ENCODE peak calls at places on chromosomes 2 and 18, in five cellular contexts. One of them, this sample, is unnamed.

GRCh38 chr2:207390302-207391095 is 139.3 kb upstream of the CREB1 start:
- DNase-seq in foreskin fibroblast: no peak
- DNase-seq in stimulated activated naive CD8-positive, alpha-beta T cell treated with anti-CD3 and anti-CD28 coated beads, Interleukin-15, amount 100 ng/mL, for 72 hours: no peak
- DNase-seq in activated CD8-positive, alpha-beta memory T cell treated with anti-CD3 and anti-CD28 coated beads, Interleukin-2, amount 50 U/mL, for 48 hours: no peak
- DNase-seq in germinal center: no peak
- DNase-seq in this sample: no peak

GRCh38 chr2:127651381-127651809 is 5.4 kb downstream of the GPR17 start:
- DNase-seq in activated CD8-positive, alpha-beta memory T cell treated with anti-CD3 and anti-CD28 coated beads, Interleukin-2, amount 50 U/mL, for 48 hours: no peak
- DNase-seq in germinal center: no peak
- DNase-seq in stimulated activated naive CD8-positive, alpha-beta T cell treated with anti-CD3 and anti-CD28 coated beads, Interleukin-15, amount 100 ng/mL, for 72 hours: no peak
- DNase-seq in foreskin fibroblast: no peak
- DNase-seq in this sample: no peak

GRCh38 chr2:221649045-221649444 is 76.9 kb upstream of the EPHA4 start:
- DNase-seq in stimulated activated naive CD8-positive, alpha-beta T cell treated with anti-CD3 and anti-CD28 coated beads, Interleukin-15, amount 100 ng/mL, for 72 hours: no peak
- DNase-seq in activated CD8-positive, alpha-beta memory T cell treated with anti-CD3 and anti-CD28 coated beads, Interleukin-2, amount 50 U/mL, for 48 hours: no peak
- DNase-seq in germinal center: no peak
- DNase-seq in foreskin fibroblast: peak
- DNase-seq in this sample: no peak

GRCh38 chr2:3927031-3927430 is 223.7 kb downstream of the DCDC2C start:
- DNase-seq in activated CD8-positive, alpha-beta memory T cell treated with anti-CD3 and anti-CD28 coated beads, Interleukin-2, amount 50 U/mL, for 48 hours: no peak
- DNase-seq in foreskin fibroblast: no peak
- DNase-seq in germinal center: no peak
- DNase-seq in stimulated activated naive CD8-positive, alpha-beta T cell treated with anti-CD3 and anti-CD28 coated beads, Interleukin-15, amount 100 ng/mL, for 72 hours: no peak
- DNase-seq in this sample: no peak

GRCh38 chr2:199985625-199986207 is 30.3 kb downstream of the MAIP1 start:
- DNase-seq in germinal center: peak
- DNase-seq in stimulated activated naive CD8-positive, alpha-beta T cell treated with anti-CD3 and anti-CD28 coated beads, Interleukin-15, amount 100 ng/mL, for 72 hours: peak
- DNase-seq in activated CD8-positive, alpha-beta memory T cell treated with anti-CD3 and anti-CD28 coated beads, Interleukin-2, amount 50 U/mL, for 48 hours: peak
- DNase-seq in foreskin fibroblast: peak
- DNase-seq in this sample: peak

GRCh38 chr2:1591461-1591770 is 152.9 kb downstream of the PXDN start:
- DNase-seq in activated CD8-positive, alpha-beta memory T cell treated with anti-CD3 and anti-CD28 coated beads, Interleukin-2, amount 50 U/mL, for 48 hours: no peak
- DNase-seq in germinal center: no peak
- DNase-seq in stimulated activated naive CD8-positive, alpha-beta T cell treated with anti-CD3 and anti-CD28 coated beads, Interleukin-15, amount 100 ng/mL, for 72 hours: no peak
- DNase-seq in foreskin fibroblast: no peak
- DNase-seq in this sample: no peak

GRCh38 chr2:8756230-8756629 is 74.4 kb downstream of the ID2 start:
- DNase-seq in stimulated activated naive CD8-positive, alpha-beta T cell treated with anti-CD3 and anti-CD28 coated beads, Interleukin-15, amount 100 ng/mL, for 72 hours: no peak
- DNase-seq in foreskin fibroblast: no peak
- DNase-seq in activated CD8-positive, alpha-beta memory T cell treated with anti-CD3 and anti-CD28 coated beads, Interleukin-2, amount 50 U/mL, for 48 hours: no peak
- DNase-seq in germinal center: no peak
- DNase-seq in this sample: no peak

GRCh38 chr18:35827275-35827929 is 145.1 kb upstream of the RMP24 start:
- DNase-seq in stimulated activated naive CD8-positive, alpha-beta T cell treated with anti-CD3 and anti-CD28 coated beads, Interleukin-15, amount 100 ng/mL, for 72 hours: no peak
- DNase-seq in activated CD8-positive, alpha-beta memory T cell treated with anti-CD3 and anti-CD28 coated beads, Interleukin-2, amount 50 U/mL, for 48 hours: no peak
- DNase-seq in germinal center: no peak
- DNase-seq in foreskin fibroblast: no peak
- DNase-seq in this sample: no peak

GRCh38 chr18:50849448-50849847 is 29.5 kb upstream of the ME2 start:
- DNase-seq in activated CD8-positive, alpha-beta memory T cell treated with anti-CD3 and anti-CD28 coated beads, Interleukin-2, amount 50 U/mL, for 48 hours: no peak
- DNase-seq in stimulated activated naive CD8-positive, alpha-beta T cell treated with anti-CD3 and anti-CD28 coated beads, Interleukin-15, amount 100 ng/mL, for 72 hours: no peak
- DNase-seq in foreskin fibroblast: peak
- DNase-seq in germinal center: no peak
- DNase-seq in this sample: no peak

GRCh38 chr2:16321872-16322271 is 343.8 kb downstream of the CYRIA start:
- DNase-seq in activated CD8-positive, alpha-beta memory T cell treated with anti-CD3 and anti-CD28 coated beads, Interleukin-2, amount 50 U/mL, for 48 hours: no peak
- DNase-seq in foreskin fibroblast: no peak
- DNase-seq in stimulated activated naive CD8-positive, alpha-beta T cell treated with anti-CD3 and anti-CD28 coated beads, Interleukin-15, amount 100 ng/mL, for 72 hours: no peak
- DNase-seq in germinal center: no peak
- DNase-seq in this sample: no peak

GRCh38 chr18:62938006-62938405 is 222.7 kb downstream of the PHLPP1 start:
- DNase-seq in foreskin fibroblast: peak
- DNase-seq in activated CD8-positive, alpha-beta memory T cell treated with anti-CD3 and anti-CD28 coated beads, Interleukin-2, amount 50 U/mL, for 48 hours: no peak
- DNase-seq in germinal center: no peak
- DNase-seq in stimulated activated naive CD8-positive, alpha-beta T cell treated with anti-CD3 and anti-CD28 coated beads, Interleukin-15, amount 100 ng/mL, for 72 hours: no peak
- DNase-seq in this sample: no peak

GRCh38 chr2:180905002-180905401 is 75.4 kb upstream of the UBE2E3 start:
- DNase-seq in activated CD8-positive, alpha-beta memory T cell treated with anti-CD3 and anti-CD28 coated beads, Interleukin-2, amount 50 U/mL, for 48 hours: no peak
- DNase-seq in germinal center: no peak
- DNase-seq in stimulated activated naive CD8-positive, alpha-beta T cell treated with anti-CD3 and anti-CD28 coated beads, Interleukin-15, amount 100 ng/mL, for 72 hours: no peak
- DNase-seq in foreskin fibroblast: no peak
- DNase-seq in this sample: no peak

GRCh38 chr2:27086722-27087446 is at the start of gene KHK:
- DNase-seq in foreskin fibroblast: peak
- DNase-seq in germinal center: no peak
- DNase-seq in stimulated activated naive CD8-positive, alpha-beta T cell treated with anti-CD3 and anti-CD28 coated beads, Interleukin-15, amount 100 ng/mL, for 72 hours: no peak
- DNase-seq in activated CD8-positive, alpha-beta memory T cell treated with anti-CD3 and anti-CD28 coated beads, Interleukin-2, amount 50 U/mL, for 48 hours: peak
- DNase-seq in this sample: no peak

GRCh38 chr2:85401844-85402243 is 8.3 kb downstream of the CAPG start:
- DNase-seq in activated CD8-positive, alpha-beta memory T cell treated with anti-CD3 and anti-CD28 coated beads, Interleukin-2, amount 50 U/mL, for 48 hours: no peak
- DNase-seq in stimulated activated naive CD8-positive, alpha-beta T cell treated with anti-CD3 and anti-CD28 coated beads, Interleukin-15, amount 100 ng/mL, for 72 hours: no peak
- DNase-seq in foreskin fibroblast: no peak
- DNase-seq in germinal center: no peak
- DNase-seq in this sample: no peak

GRCh38 chr2:238166391-238167343 is 7.9 kb downstream of the ERFE start:
- DNase-seq in activated CD8-positive, alpha-beta memory T cell treated with anti-CD3 and anti-CD28 coated beads, Interleukin-2, amount 50 U/mL, for 48 hours: no peak
- DNase-seq in foreskin fibroblast: no peak
- DNase-seq in stimulated activated naive CD8-positive, alpha-beta T cell treated with anti-CD3 and anti-CD28 coated beads, Interleukin-15, amount 100 ng/mL, for 72 hours: no peak
- DNase-seq in germinal center: no peak
- DNase-seq in this sample: no peak

GRCh38 chr2:43478423-43479086 is 117.3 kb downstream of the THADA start:
- DNase-seq in germinal center: no peak
- DNase-seq in foreskin fibroblast: no peak
- DNase-seq in stimulated activated naive CD8-positive, alpha-beta T cell treated with anti-CD3 and anti-CD28 coated beads, Interleukin-15, amount 100 ng/mL, for 72 hours: no peak
- DNase-seq in activated CD8-positive, alpha-beta memory T cell treated with anti-CD3 and anti-CD28 coated beads, Interleukin-2, amount 50 U/mL, for 48 hours: no peak
- DNase-seq in this sample: no peak

GRCh38 chr18:36544036-36544725 is 246.7 kb downstream of the FHOD3 start:
- DNase-seq in foreskin fibroblast: no peak
- DNase-seq in activated CD8-positive, alpha-beta memory T cell treated with anti-CD3 and anti-CD28 coated beads, Interleukin-2, amount 50 U/mL, for 48 hours: no peak
- DNase-seq in germinal center: no peak
- DNase-seq in stimulated activated naive CD8-positive, alpha-beta T cell treated with anti-CD3 and anti-CD28 coated beads, Interleukin-15, amount 100 ng/mL, for 72 hours: no peak
- DNase-seq in this sample: no peak

GRCh38 chr2:231250698-231251097 is 52.3 kb downstream of the ARMC9 start:
- DNase-seq in stimulated activated naive CD8-positive, alpha-beta T cell treated with anti-CD3 and anti-CD28 coated beads, Interleukin-15, amount 100 ng/mL, for 72 hours: no peak
- DNase-seq in activated CD8-positive, alpha-beta memory T cell treated with anti-CD3 and anti-CD28 coated beads, Interleukin-2, amount 50 U/mL, for 48 hours: no peak
- DNase-seq in germinal center: no peak
- DNase-seq in foreskin fibroblast: no peak
- DNase-seq in this sample: no peak

GRCh38 chr18:45167109-45167551 is 448.1 kb upstream of the SLC14A2 start:
- DNase-seq in foreskin fibroblast: peak
- DNase-seq in stimulated activated naive CD8-positive, alpha-beta T cell treated with anti-CD3 and anti-CD28 coated beads, Interleukin-15, amount 100 ng/mL, for 72 hours: no peak
- DNase-seq in germinal center: no peak
- DNase-seq in activated CD8-positive, alpha-beta memory T cell treated with anti-CD3 and anti-CD28 coated beads, Interleukin-2, amount 50 U/mL, for 48 hours: no peak
- DNase-seq in this sample: no peak

GRCh38 chr2:132757676-132758075 is 87.7 kb upstream of the LYPD1 start:
- DNase-seq in foreskin fibroblast: no peak
- DNase-seq in stimulated activated naive CD8-positive, alpha-beta T cell treated with anti-CD3 and anti-CD28 coated beads, Interleukin-15, amount 100 ng/mL, for 72 hours: no peak
- DNase-seq in germinal center: no peak
- DNase-seq in activated CD8-positive, alpha-beta memory T cell treated with anti-CD3 and anti-CD28 coated beads, Interleukin-2, amount 50 U/mL, for 48 hours: no peak
- DNase-seq in this sample: no peak

GRCh38 chr2:69499242-69499641 is 62.0 kb upstream of the NFU1 start:
- DNase-seq in activated CD8-positive, alpha-beta memory T cell treated with anti-CD3 and anti-CD28 coated beads, Interleukin-2, amount 50 U/mL, for 48 hours: no peak
- DNase-seq in germinal center: peak
- DNase-seq in stimulated activated naive CD8-positive, alpha-beta T cell treated with anti-CD3 and anti-CD28 coated beads, Interleukin-15, amount 100 ng/mL, for 72 hours: no peak
- DNase-seq in foreskin fibroblast: no peak
- DNase-seq in this sample: no peak

GRCh38 chr18:68431111-68431921 is 283.6 kb downstream of the TMX3 start:
- DNase-seq in foreskin fibroblast: no peak
- DNase-seq in activated CD8-positive, alpha-beta memory T cell treated with anti-CD3 and anti-CD28 coated beads, Interleukin-2, amount 50 U/mL, for 48 hours: no peak
- DNase-seq in stimulated activated naive CD8-positive, alpha-beta T cell treated with anti-CD3 and anti-CD28 coated beads, Interleukin-15, amount 100 ng/mL, for 72 hours: no peak
- DNase-seq in germinal center: no peak
- DNase-seq in this sample: no peak

GRCh38 chr2:150062416-150062815 is 425.1 kb downstream of the RND3 start:
- DNase-seq in foreskin fibroblast: no peak
- DNase-seq in stimulated activated naive CD8-positive, alpha-beta T cell treated with anti-CD3 and anti-CD28 coated beads, Interleukin-15, amount 100 ng/mL, for 72 hours: no peak
- DNase-seq in germinal center: no peak
- DNase-seq in activated CD8-positive, alpha-beta memory T cell treated with anti-CD3 and anti-CD28 coated beads, Interleukin-2, amount 50 U/mL, for 48 hours: no peak
- DNase-seq in this sample: no peak

GRCh38 chr2:149098722-149099121 is 60.2 kb downstream of the LYPD6B start:
- DNase-seq in stimulated activated naive CD8-positive, alpha-beta T cell treated with anti-CD3 and anti-CD28 coated beads, Interleukin-15, amount 100 ng/mL, for 72 hours: no peak
- DNase-seq in foreskin fibroblast: peak
- DNase-seq in germinal center: no peak
- DNase-seq in activated CD8-positive, alpha-beta memory T cell treated with anti-CD3 and anti-CD28 coated beads, Interleukin-2, amount 50 U/mL, for 48 hours: no peak
- DNase-seq in this sample: no peak

GRCh38 chr18:2874765-2875164 is 28.0 kb downstream of the EMILIN2 start:
- DNase-seq in foreskin fibroblast: peak
- DNase-seq in germinal center: no peak
- DNase-seq in activated CD8-positive, alpha-beta memory T cell treated with anti-CD3 and anti-CD28 coated beads, Interleukin-2, amount 50 U/mL, for 48 hours: peak
- DNase-seq in stimulated activated naive CD8-positive, alpha-beta T cell treated with anti-CD3 and anti-CD28 coated beads, Interleukin-15, amount 100 ng/mL, for 72 hours: no peak
- DNase-seq in this sample: no peak

GRCh38 chr2:24853996-24854395 is 60.8 kb downstream of the CENPO start:
- DNase-seq in foreskin fibroblast: no peak
- DNase-seq in germinal center: no peak
- DNase-seq in stimulated activated naive CD8-positive, alpha-beta T cell treated with anti-CD3 and anti-CD28 coated beads, Interleukin-15, amount 100 ng/mL, for 72 hours: no peak
- DNase-seq in activated CD8-positive, alpha-beta memory T cell treated with anti-CD3 and anti-CD28 coated beads, Interleukin-2, amount 50 U/mL, for 48 hours: no peak
- DNase-seq in this sample: no peak

GRCh38 chr2:188207554-188207953 is 84.1 kb upstream of the GULP1 start:
- DNase-seq in activated CD8-positive, alpha-beta memory T cell treated with anti-CD3 and anti-CD28 coated beads, Interleukin-2, amount 50 U/mL, for 48 hours: no peak
- DNase-seq in foreskin fibroblast: no peak
- DNase-seq in stimulated activated naive CD8-positive, alpha-beta T cell treated with anti-CD3 and anti-CD28 coated beads, Interleukin-15, amount 100 ng/mL, for 72 hours: no peak
- DNase-seq in germinal center: no peak
- DNase-seq in this sample: no peak

GRCh38 chr2:147502895-147503294 is 341.9 kb upstream of the ACVR2A start:
- DNase-seq in foreskin fibroblast: no peak
- DNase-seq in germinal center: no peak
- DNase-seq in activated CD8-positive, alpha-beta memory T cell treated with anti-CD3 and anti-CD28 coated beads, Interleukin-2, amount 50 U/mL, for 48 hours: no peak
- DNase-seq in stimulated activated naive CD8-positive, alpha-beta T cell treated with anti-CD3 and anti-CD28 coated beads, Interleukin-15, amount 100 ng/mL, for 72 hours: no peak
- DNase-seq in this sample: no peak

GRCh38 chr2:46545015-46545839 is 65.9 kb downstream of the TMEM247 start:
- DNase-seq in germinal center: no peak
- DNase-seq in activated CD8-positive, alpha-beta memory T cell treated with anti-CD3 and anti-CD28 coated beads, Interleukin-2, amount 50 U/mL, for 48 hours: no peak
- DNase-seq in foreskin fibroblast: no peak
- DNase-seq in stimulated activated naive CD8-positive, alpha-beta T cell treated with anti-CD3 and anti-CD28 coated beads, Interleukin-15, amount 100 ng/mL, for 72 hours: no peak
- DNase-seq in this sample: no peak

GRCh38 chr2:165905854-165906253 is 47.7 kb downstream of the TTC21B start:
- DNase-seq in stimulated activated naive CD8-positive, alpha-beta T cell treated with anti-CD3 and anti-CD28 coated beads, Interleukin-15, amount 100 ng/mL, for 72 hours: no peak
- DNase-seq in activated CD8-positive, alpha-beta memory T cell treated with anti-CD3 and anti-CD28 coated beads, Interleukin-2, amount 50 U/mL, for 48 hours: no peak
- DNase-seq in germinal center: no peak
- DNase-seq in foreskin fibroblast: peak
- DNase-seq in this sample: peak

GRCh38 chr2:223019390-223019930 is 32.5 kb upstream of the KCNE4 start:
- DNase-seq in germinal center: no peak
- DNase-seq in stimulated activated naive CD8-positive, alpha-beta T cell treated with anti-CD3 and anti-CD28 coated beads, Interleukin-15, amount 100 ng/mL, for 72 hours: no peak
- DNase-seq in activated CD8-positive, alpha-beta memory T cell treated with anti-CD3 and anti-CD28 coated beads, Interleukin-2, amount 50 U/mL, for 48 hours: no peak
- DNase-seq in foreskin fibroblast: no peak
- DNase-seq in this sample: no peak

GRCh38 chr2:2843969-2844548 is 513.0 kb upstream of the MYT1L start:
- DNase-seq in activated CD8-positive, alpha-beta memory T cell treated with anti-CD3 and anti-CD28 coated beads, Interleukin-2, amount 50 U/mL, for 48 hours: no peak
- DNase-seq in stimulated activated naive CD8-positive, alpha-beta T cell treated with anti-CD3 and anti-CD28 coated beads, Interleukin-15, amount 100 ng/mL, for 72 hours: no peak
- DNase-seq in germinal center: no peak
- DNase-seq in foreskin fibroblast: no peak
- DNase-seq in this sample: no peak

GRCh38 chr18:55012041-55012440 is 52.8 kb upstream of the CCDC68 start:
- DNase-seq in foreskin fibroblast: peak
- DNase-seq in stimulated activated naive CD8-positive, alpha-beta T cell treated with anti-CD3 and anti-CD28 coated beads, Interleukin-15, amount 100 ng/mL, for 72 hours: no peak
- DNase-seq in activated CD8-positive, alpha-beta memory T cell treated with anti-CD3 and anti-CD28 coated beads, Interleukin-2, amount 50 U/mL, for 48 hours: no peak
- DNase-seq in germinal center: no peak
- DNase-seq in this sample: peak

GRCh38 chr2:35081001-35081628 is 1274.5 kb upstream of the CRIM1 start:
- DNase-seq in germinal center: no peak
- DNase-seq in stimulated activated naive CD8-positive, alpha-beta T cell treated with anti-CD3 and anti-CD28 coated beads, Interleukin-15, amount 100 ng/mL, for 72 hours: no peak
- DNase-seq in activated CD8-positive, alpha-beta memory T cell treated with anti-CD3 and anti-CD28 coated beads, Interleukin-2, amount 50 U/mL, for 48 hours: no peak
- DNase-seq in foreskin fibroblast: peak
- DNase-seq in this sample: no peak